ENCODE peak calls at places on chromosome 12, in seven cellular contexts. One of them, this sample, is unnamed.

GRCh38 chr12:105561981-105562726 is 231.7 kb downstream of the C12orf75 start:
- DNase-seq in fibroblast of the aortic adventitia: peak; percentile 86
- DNase-seq in choroid plexus epithelial cell: peak; percentile 48
- DNase-seq in erythroblast: no peak
- DNase-seq in stimulated activated CD4-positive, alpha-beta T cell treated with anti-CD3 and anti-CD28 coated beads, Interleukin-12 subunit alpha, Interleukin-12 subunit beta, amount 100 ng/mL, for 4 hours: no peak
- DNase-seq in hippocampal formation: no peak
- DNase-seq in iPS DF 19.7: no peak
- DNase-seq in this sample: no peak

GRCh38 chr12:12398026-12398859 is 41.4 kb downstream of the BORCS5 start:
- DNase-seq in choroid plexus epithelial cell: peak; percentile 96
- DNase-seq in fibroblast of the aortic adventitia: peak; percentile 95
- DNase-seq in erythroblast: no peak
- DNase-seq in stimulated activated CD4-positive, alpha-beta T cell treated with anti-CD3 and anti-CD28 coated beads, Interleukin-12 subunit alpha, Interleukin-12 subunit beta, amount 100 ng/mL, for 4 hours: no peak
- DNase-seq in iPS DF 19.7: no peak
- DNase-seq in hippocampal formation: no peak
- DNase-seq in this sample: no peak

GRCh38 chr12:49985981-49986380 is 13.2 kb downstream of the AQP6 start:
- DNase-seq in erythroblast: no peak
- DNase-seq in hippocampal formation: no peak
- DNase-seq in iPS DF 19.7: no peak
- DNase-seq in choroid plexus epithelial cell: peak; percentile 33
- DNase-seq in fibroblast of the aortic adventitia: no peak
- DNase-seq in stimulated activated CD4-positive, alpha-beta T cell treated with anti-CD3 and anti-CD28 coated beads, Interleukin-12 subunit alpha, Interleukin-12 subunit beta, amount 100 ng/mL, for 4 hours: no peak
- DNase-seq in this sample: no peak

GRCh38 chr12:50765325-50765911 is 1.5 kb downstream of the ATF1 start:
- DNase-seq in hippocampal formation: peak; percentile 68
- DNase-seq in iPS DF 19.7: no peak
- DNase-seq in stimulated activated CD4-positive, alpha-beta T cell treated with anti-CD3 and anti-CD28 coated beads, Interleukin-12 subunit alpha, Interleukin-12 subunit beta, amount 100 ng/mL, for 4 hours: peak; percentile 17
- DNase-seq in fibroblast of the aortic adventitia: peak; percentile 60
- DNase-seq in choroid plexus epithelial cell: peak; percentile 69
- DNase-seq in erythroblast: peak; percentile 84
- DNase-seq in this sample: peak; percentile 23

GRCh38 chr12:115583591-115583990 is 693.9 kb downstream of the MED13L start:
- DNase-seq in erythroblast: no peak
- DNase-seq in hippocampal formation: no peak
- DNase-seq in stimulated activated CD4-positive, alpha-beta T cell treated with anti-CD3 and anti-CD28 coated beads, Interleukin-12 subunit alpha, Interleukin-12 subunit beta, amount 100 ng/mL, for 4 hours: no peak
- DNase-seq in choroid plexus epithelial cell: no peak
- DNase-seq in fibroblast of the aortic adventitia: no peak
- DNase-seq in iPS DF 19.7: no peak
- DNase-seq in this sample: no peak

GRCh38 chr12:127363392-127363791 is 903.6 kb upstream of the TMEM132C start:
- DNase-seq in choroid plexus epithelial cell: peak; percentile 25
- DNase-seq in fibroblast of the aortic adventitia: no peak
- DNase-seq in iPS DF 19.7: no peak
- DNase-seq in hippocampal formation: no peak
- DNase-seq in erythroblast: no peak
- DNase-seq in stimulated activated CD4-positive, alpha-beta T cell treated with anti-CD3 and anti-CD28 coated beads, Interleukin-12 subunit alpha, Interleukin-12 subunit beta, amount 100 ng/mL, for 4 hours: no peak
- DNase-seq in this sample: no peak

GRCh38 chr12:94621662-94622359 is 28.5 kb downstream of the TMCC3 start:
- DNase-seq in choroid plexus epithelial cell: peak; percentile 72
- DNase-seq in iPS DF 19.7: no peak
- DNase-seq in erythroblast: no peak
- DNase-seq in stimulated activated CD4-positive, alpha-beta T cell treated with anti-CD3 and anti-CD28 coated beads, Interleukin-12 subunit alpha, Interleukin-12 subunit beta, amount 100 ng/mL, for 4 hours: no peak
- DNase-seq in fibroblast of the aortic adventitia: peak; percentile 32
- DNase-seq in hippocampal formation: no peak
- DNase-seq in this sample: peak; percentile 44

GRCh38 chr12:107461222-107461980 is 224.2 kb upstream of the PWP1 start:
- DNase-seq in iPS DF 19.7: no peak
- DNase-seq in stimulated activated CD4-positive, alpha-beta T cell treated with anti-CD3 and anti-CD28 coated beads, Interleukin-12 subunit alpha, Interleukin-12 subunit beta, amount 100 ng/mL, for 4 hours: no peak
- DNase-seq in hippocampal formation: no peak
- DNase-seq in erythroblast: no peak
- DNase-seq in fibroblast of the aortic adventitia: peak; percentile 94
- DNase-seq in choroid plexus epithelial cell: peak; percentile 81
- DNase-seq in this sample: no peak

GRCh38 chr12:53786411-53786810 is 34.6 kb upstream of the CISTR start:
- DNase-seq in fibroblast of the aortic adventitia: no peak
- DNase-seq in iPS DF 19.7: no peak
- DNase-seq in stimulated activated CD4-positive, alpha-beta T cell treated with anti-CD3 and anti-CD28 coated beads, Interleukin-12 subunit alpha, Interleukin-12 subunit beta, amount 100 ng/mL, for 4 hours: no peak
- DNase-seq in erythroblast: no peak
- DNase-seq in hippocampal formation: no peak
- DNase-seq in choroid plexus epithelial cell: no peak
- DNase-seq in this sample: no peak

GRCh38 chr12:94663702-94664101 is 13.3 kb upstream of the TMCC3 start:
- DNase-seq in fibroblast of the aortic adventitia: no peak
- DNase-seq in erythroblast: no peak
- DNase-seq in hippocampal formation: no peak
- DNase-seq in stimulated activated CD4-positive, alpha-beta T cell treated with anti-CD3 and anti-CD28 coated beads, Interleukin-12 subunit alpha, Interleukin-12 subunit beta, amount 100 ng/mL, for 4 hours: no peak
- DNase-seq in choroid plexus epithelial cell: no peak
- DNase-seq in iPS DF 19.7: no peak
- DNase-seq in this sample: no peak

GRCh38 chr12:120710805-120711296 is 593 bp downstream of the UNC119B start:
- DNase-seq in hippocampal formation: no peak
- DNase-seq in stimulated activated CD4-positive, alpha-beta T cell treated with anti-CD3 and anti-CD28 coated beads, Interleukin-12 subunit alpha, Interleukin-12 subunit beta, amount 100 ng/mL, for 4 hours: peak; percentile 24
- DNase-seq in iPS DF 19.7: no peak
- DNase-seq in choroid plexus epithelial cell: no peak
- DNase-seq in fibroblast of the aortic adventitia: no peak
- DNase-seq in erythroblast: peak; percentile 32
- DNase-seq in this sample: no peak